ENCODE peak calls at places on chromosome 22, in five cellular contexts. R, O, S, F and Z are unnamed samples.

GRCh38 chr22:44605486-44605885 is 96.5 kb upstream of the PRR5 start:
- DNase-seq in R (no peak), O (no peak), S (no peak), F (no peak), Z (no peak)

GRCh38 chr22:37427128-37427710 is at the start of gene ELFN2:
- DNase-seq in R (no peak), O (no peak), S (no peak), F (peak), Z (no peak)

GRCh38 chr22:36144886-36145541 is 15.5 kb downstream of the APOL3 start:
- DNase-seq in R (peak), O (peak), S (no peak), F (peak), Z (no peak)

GRCh38 chr22:17786435-17787158 is 12.3 kb upstream of the BID start:
- DNase-seq in R (no peak), O (no peak), S (peak), F (peak), Z (no peak)

GRCh38 chr22:29345932-29346331 is 30.4 kb upstream of the RASL10A start:
- DNase-seq in R (no peak), O (no peak), S (no peak), F (no peak), Z (no peak)

GRCh38 chr22:36285017-36285416 is 32.1 kb downstream of the APOL1 start:
- DNase-seq in R (no peak), O (no peak), S (no peak), F (no peak), Z (no peak)

GRCh38 chr22:36116127-36116526 is 44.4 kb downstream of the APOL3 start:
- DNase-seq in R (no peak), O (no peak), S (no peak), F (no peak), Z (no peak)

GRCh38 chr22:25696763-25697710 is 45.0 kb upstream of the MYO18B start:
- DNase-seq in R (no peak), O (no peak), S (no peak), F (peak), Z (no peak)

GRCh38 chr22:28832731-28833130 is 32.4 kb upstream of the XBP1 start:
- DNase-seq in R (no peak), O (no peak), S (no peak), F (no peak), Z (no peak)

GRCh38 chr22:36369922-36370781 is 17.6 kb downstream of the MYH9 start:
- DNase-seq in R (no peak), O (no peak), S (no peak), F (peak), Z (peak)

GRCh38 chr22:16963189-16963945 is 44.7 kb downstream of the GAB4 start:
- DNase-seq in R (no peak), O (no peak), S (no peak), F (no peak), Z (no peak)

DNA sequence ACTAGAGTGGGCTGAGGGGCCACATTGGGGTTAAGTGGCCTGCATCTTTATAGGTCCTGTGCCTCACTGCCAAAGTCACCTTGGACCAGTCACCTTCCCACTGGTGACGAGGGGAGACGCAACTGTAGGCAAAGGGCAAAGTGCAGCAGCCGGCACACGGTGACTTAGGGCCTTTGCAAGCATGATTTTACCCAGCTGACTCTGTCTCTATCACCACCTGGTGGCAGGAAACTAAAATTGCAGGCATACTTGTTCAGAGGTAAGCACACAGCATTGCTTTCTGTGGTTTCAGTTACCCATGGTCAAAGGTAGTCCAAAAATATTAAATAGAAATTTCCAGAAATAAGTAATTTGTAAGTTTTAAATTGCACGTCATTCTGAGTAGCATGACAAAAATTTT is 1164.4 kb downstream of the BRD1 start:
- DNase-seq in R (no peak), O (no peak), S (no peak), F (no peak), Z (no peak)
- TF ChIP-seq CTCF in R (no peak), O (peak), S (peak), F (peak), Z (peak)

GRCh38 chr22:32337015-32337414 is 20.7 kb upstream of the RFPL3 start:
- DNase-seq in R (no peak), O (no peak), S (no peak), F (no peak), Z (no peak)

GRCh38 chr22:32338757-32339156 is 18.9 kb upstream of the RFPL3 start:
- DNase-seq in R (no peak), O (no peak), S (no peak), F (no peak), Z (no peak)

GRCh38 chr22:32340437-32340836 is 17.2 kb upstream of the RFPL3 start:
- DNase-seq in R (no peak), O (no peak), S (no peak), F (no peak), Z (no peak)

GRCh38 chr22:32341122-32341740 is 16.4 kb upstream of the RFPL3 start:
- DNase-seq in R (peak), O (no peak), S (no peak), F (no peak), Z (no peak)

DNA sequence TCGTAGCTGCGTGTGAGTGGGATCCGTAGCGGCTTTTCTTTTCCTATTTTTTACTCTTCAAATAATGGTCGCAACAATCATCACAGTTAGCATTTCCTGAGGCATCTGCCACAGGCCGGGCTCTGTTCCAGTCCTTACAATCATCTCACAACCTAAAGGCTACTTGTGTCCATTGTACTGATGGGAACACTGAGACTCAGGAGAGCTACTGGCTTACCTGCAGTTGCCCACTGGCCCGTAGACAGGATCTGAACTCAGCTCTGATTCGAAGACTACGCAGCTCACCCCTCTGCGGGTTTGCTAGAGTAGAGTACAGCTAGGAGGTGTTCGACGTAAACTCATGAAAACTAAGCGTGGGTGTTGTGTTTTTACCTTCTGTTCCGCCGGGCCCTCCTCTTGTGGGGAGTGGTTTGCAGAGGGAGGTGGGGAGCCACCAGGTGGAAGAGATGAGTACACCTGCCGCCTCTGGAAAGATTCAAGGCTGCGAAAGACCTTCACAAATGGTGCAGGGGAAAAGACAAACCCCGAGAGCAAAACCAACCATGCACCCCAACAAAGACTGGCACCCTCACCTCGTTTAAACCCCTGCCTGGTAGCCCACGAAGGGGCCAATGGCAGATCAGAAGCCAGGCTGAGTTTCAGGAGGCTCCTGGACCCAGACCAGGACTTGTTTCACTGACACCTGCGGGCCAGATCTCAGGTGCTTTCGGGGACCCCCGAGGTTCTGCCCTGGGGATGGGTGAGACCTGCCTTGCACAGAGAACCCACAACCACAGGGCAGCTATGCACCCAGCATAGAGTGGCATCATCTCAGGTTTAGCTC is 18.3 kb upstream of the RFPL3 start:
- DNase-seq in R (no peak), O (no peak), S (no peak), F (no peak), Z (no peak)
- TF ChIP-seq CTCF in R (no peak), O (no peak), S (no peak), F (no peak), Z (no peak)

GRCh38 chr22:27372969-27373670 is 428.4 kb downstream of the MN1 start:
- DNase-seq in R (no peak), O (peak), S (no peak), F (no peak), Z (no peak)
- TF ChIP-seq CTCF in R (no peak), O (peak), S (no peak), F (no peak), Z (no peak)

GRCh38 chr22:38467904-38468760 is at the start of gene KDELR3:
- DNase-seq in R (no peak), O (peak), S (peak), F (peak), Z (no peak)
- TF ChIP-seq CTCF in R (peak), O (peak), S (no peak), F (peak), Z (peak)

DNA sequence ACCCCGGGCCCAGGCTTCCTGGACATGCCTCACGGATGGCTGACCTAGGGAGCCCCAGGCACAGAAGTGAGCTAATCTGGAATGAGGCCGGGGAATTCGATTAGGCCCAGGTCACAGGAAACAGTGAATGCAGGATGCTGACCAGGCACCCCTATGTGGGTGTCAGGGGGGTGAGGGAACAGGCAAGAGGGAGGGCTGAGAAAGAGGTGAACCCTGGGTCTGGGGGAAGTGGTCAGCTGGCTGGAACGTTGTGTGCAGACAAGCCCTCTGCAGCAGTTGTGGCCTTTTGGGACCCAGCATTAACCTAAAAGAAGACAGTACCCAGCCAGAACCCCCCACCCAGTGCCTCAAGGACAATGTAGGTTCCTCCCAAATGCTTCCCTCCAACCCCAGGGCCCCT is 8.1 kb downstream of the SERHL2 start:
- DNase-seq in R (no peak), O (no peak), S (no peak), F (no peak), Z (no peak)
- TF ChIP-seq CTCF in R (no peak), O (no peak), S (no peak), F (no peak), Z (no peak)

DNA sequence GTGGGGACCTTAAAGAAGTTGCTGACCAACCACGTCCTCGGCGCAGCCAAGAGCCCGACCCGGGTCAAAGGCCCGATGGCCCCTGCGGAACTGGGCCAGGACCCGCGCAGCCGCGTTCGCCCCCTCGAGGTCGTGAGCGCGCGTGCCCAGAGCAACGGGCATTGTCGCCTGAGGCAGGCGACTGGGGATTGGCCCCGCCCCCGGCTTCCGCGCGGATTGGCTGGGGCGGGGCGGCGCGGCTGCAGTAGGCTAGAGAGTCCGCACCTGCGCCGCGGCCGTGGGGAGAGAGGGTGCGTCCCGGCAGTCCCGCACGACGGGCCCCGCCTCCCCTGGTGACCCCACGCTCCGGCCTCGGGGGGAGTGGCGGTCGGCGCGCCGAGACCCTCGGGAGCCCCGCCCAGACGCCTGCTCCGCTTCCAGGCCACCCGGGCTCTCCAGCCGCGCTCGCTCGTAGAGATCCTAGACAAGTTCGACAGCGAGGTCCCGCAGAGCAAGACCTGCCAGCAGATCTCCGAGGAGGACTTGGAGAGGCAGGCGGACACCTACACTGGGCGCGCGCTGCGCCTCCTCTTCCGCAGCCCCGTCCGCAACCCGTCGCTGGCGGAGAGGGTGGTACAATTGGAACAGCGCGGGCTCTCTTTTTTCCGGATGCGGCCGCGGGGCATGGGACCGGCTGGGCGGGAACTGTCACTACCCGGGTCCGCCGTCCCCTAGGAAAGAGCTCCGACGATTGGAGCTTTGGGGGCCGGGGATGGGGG is 8.3 kb upstream of the PPIL2 start:
- DNase-seq in R (no peak), O (no peak), S (peak), F (peak), Z (no peak)
- TF ChIP-seq CTCF in R (peak), O (peak), S (peak), F (no peak), Z (no peak)

GRCh38 chr22:19811811-19812771 is 42.6 kb downstream of the GNB1L start:
- DNase-seq in R (no peak), O (no peak), S (peak), F (no peak), Z (no peak)

GRCh38 chr22:19811211-19811621 is 43.5 kb downstream of the GNB1L start:
- DNase-seq in R (no peak), O (no peak), S (peak), F (no peak), Z (no peak)

GRCh38 chr22:19808873-19809478 is 45.7 kb downstream of the GNB1L start:
- DNase-seq in R (no peak), O (no peak), S (peak), F (no peak), Z (no peak)

GRCh38 chr22:19809741-19810140 is 44.9 kb downstream of the GNB1L start:
- DNase-seq in R (no peak), O (no peak), S (no peak), F (no peak), Z (no peak)

DNA sequence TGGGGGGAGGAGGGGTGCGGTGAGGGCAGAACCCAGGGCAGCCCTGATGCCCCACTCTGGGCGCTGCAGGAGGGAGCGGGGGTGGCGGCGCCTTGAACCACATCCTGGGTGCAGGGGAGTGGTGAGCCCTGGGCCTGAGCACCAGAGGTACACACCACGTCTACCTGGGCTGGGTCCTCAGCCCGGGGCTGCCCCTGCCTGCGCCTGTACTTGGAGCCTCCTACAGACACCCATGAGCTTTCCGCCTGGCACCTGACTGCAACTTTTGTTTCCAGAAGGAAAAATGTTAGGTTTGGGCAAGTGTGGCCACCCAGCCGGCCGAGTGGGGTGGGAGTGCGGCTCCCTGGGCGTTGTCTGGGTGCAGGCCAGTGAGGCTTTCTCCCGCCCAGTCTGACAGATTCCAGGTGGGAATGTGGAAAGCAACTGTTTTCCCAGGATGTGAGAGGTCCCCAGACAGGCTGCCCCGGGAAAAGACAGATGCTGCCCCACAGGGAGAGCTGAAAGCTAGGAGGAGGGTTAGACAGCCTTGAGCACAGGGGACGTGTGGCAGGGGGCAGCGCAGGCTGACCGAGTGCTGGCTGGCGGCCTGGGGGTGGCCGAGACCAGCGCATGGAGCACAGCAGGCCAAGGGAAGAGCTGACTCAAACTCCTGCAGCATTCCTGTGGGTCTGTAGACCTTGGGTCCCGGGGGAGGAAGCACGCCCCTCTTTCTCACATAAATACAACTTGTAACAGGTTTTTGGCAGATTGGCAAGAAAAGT is 44.1 kb downstream of the GNB1L start:
- DNase-seq in R (peak), O (peak), S (peak), F (peak), Z (no peak)
- TF ChIP-seq CTCF in R (no peak), O (no peak), S (no peak), F (no peak), Z (no peak)

GRCh38 chr22:23262474-23263332 is 82.4 kb downstream of the BCR start:
- DNase-seq in R (no peak), O (no peak), S (no peak), F (no peak), Z (no peak)

GRCh38 chr22:23258826-23259170 is 78.5 kb downstream of the BCR start:
- DNase-seq in R (no peak), O (no peak), S (no peak), F (no peak), Z (no peak)

GRCh38 chr22:23261900-23262450 is 81.7 kb downstream of the BCR start:
- DNase-seq in R (no peak), O (no peak), S (no peak), F (no peak), Z (no peak)

GRCh38 chr22:23259916-23260644 is 79.8 kb downstream of the BCR start:
- DNase-seq in R (no peak), O (no peak), S (no peak), F (no peak), Z (no peak)

GRCh38 chr22:23260645-23261581 is 80.6 kb downstream of the BCR start:
- DNase-seq in R (no peak), O (no peak), S (no peak), F (no peak), Z (no peak)
- TF ChIP-seq CTCF in R (no peak), O (no peak), S (no peak), F (no peak), Z (no peak)